ENCODE peak calls at places on chromosomes 5 and 9, in nine cellular contexts. Q is IMR-90, D is right atrium auricular region, H is prostate gland, J is nephron progenitor cell, N is neural crest cell, X is body of pancreas, U is sigmoid colon, A is GM13977. O is an unnamed sample.
A peak's percentile ranks its signal among the peaks of the same experiment; 100 is the strongest.

GRCh38 chr5:65020492-65020891 is 251.8 kb downstream of the CWC27 start:
- DNase-seq in Q (peak; percentile 60), D (no peak), H (no peak), J (no peak), N (no peak), X (no peak), U (no peak), A (no peak), O (no peak)

GRCh38 chr5:60274704-60275103 is 381.2 kb upstream of the PDE4D start:
- DNase-seq in Q (no peak), D (no peak), H (no peak), J (no peak), N (no peak), X (no peak), U (no peak), A (no peak), O (no peak)

GRCh38 chr9:96495341-96495740 is 45.4 kb downstream of the HABP4 start:
- DNase-seq in Q (peak; percentile 95), D (no peak), H (no peak), J (no peak), N (no peak), X (no peak), U (no peak), A (no peak), O (no peak)

GRCh38 chr5:61450880-61451279 is 118.8 kb downstream of the ZSWIM6 start:
- DNase-seq in Q (peak; percentile 51), D (no peak), H (peak; percentile 19), J (no peak), N (no peak), X (peak; percentile 49), U (no peak), A (no peak), O (no peak)

GRCh38 chr9:129434187-129434586 is 186.7 kb downstream of the C9orf50 start:
- DNase-seq in Q (no peak), D (no peak), H (no peak), J (no peak), N (no peak), X (no peak), U (no peak), A (no peak), O (no peak)

GRCh38 chr9:36928210-36928609 is 105.9 kb downstream of the PAX5 start:
- DNase-seq in Q (no peak), D (no peak), H (no peak), J (no peak), N (no peak), X (no peak), U (no peak), A (no peak), O (no peak)

GRCh38 chr9:96075757-96076156 is 200.3 kb downstream of the ERCC6L2 start:
- DNase-seq in Q (no peak), D (no peak), H (no peak), J (no peak), N (no peak), X (peak; percentile 26), U (no peak), A (no peak), O (no peak)

GRCh38 chr9:132651259-132651658 is 18.5 kb downstream of the DDX31 start:
- DNase-seq in Q (peak; percentile 98), D (no peak), H (peak; percentile 72), J (no peak), N (peak; percentile 11), X (peak; percentile 16), U (no peak), A (no peak), O (peak; percentile 40)

GRCh38 chr9:68704498-68704803 is 589 bp upstream of the PIP5K1B start:
- DNase-seq in Q (no peak), D (no peak), H (no peak), J (no peak), N (no peak), X (no peak), U (peak; percentile 67), A (no peak), O (no peak)

GRCh38 chr9:68706579-68707201 is 1.6 kb downstream of the PIP5K1B start:
- DNase-seq in Q (no peak), D (no peak), H (no peak), J (no peak), N (no peak), X (no peak), U (no peak), A (peak; percentile 62), O (no peak)

GRCh38 chr9:68703672-68704071 is 1.4 kb upstream of the PIP5K1B start:
- DNase-seq in Q (no peak), D (no peak), H (no peak), J (no peak), N (no peak), X (no peak), U (no peak), A (no peak), O (no peak)

GRCh38 chr9:68705636-68706578 is 867 bp downstream of the PIP5K1B start:
- DNase-seq in Q (no peak), D (no peak), H (no peak), J (no peak), N (peak; percentile 22), X (peak; percentile 22), U (peak; percentile 63), A (peak; percentile 60), O (peak; percentile 16)

DNA sequence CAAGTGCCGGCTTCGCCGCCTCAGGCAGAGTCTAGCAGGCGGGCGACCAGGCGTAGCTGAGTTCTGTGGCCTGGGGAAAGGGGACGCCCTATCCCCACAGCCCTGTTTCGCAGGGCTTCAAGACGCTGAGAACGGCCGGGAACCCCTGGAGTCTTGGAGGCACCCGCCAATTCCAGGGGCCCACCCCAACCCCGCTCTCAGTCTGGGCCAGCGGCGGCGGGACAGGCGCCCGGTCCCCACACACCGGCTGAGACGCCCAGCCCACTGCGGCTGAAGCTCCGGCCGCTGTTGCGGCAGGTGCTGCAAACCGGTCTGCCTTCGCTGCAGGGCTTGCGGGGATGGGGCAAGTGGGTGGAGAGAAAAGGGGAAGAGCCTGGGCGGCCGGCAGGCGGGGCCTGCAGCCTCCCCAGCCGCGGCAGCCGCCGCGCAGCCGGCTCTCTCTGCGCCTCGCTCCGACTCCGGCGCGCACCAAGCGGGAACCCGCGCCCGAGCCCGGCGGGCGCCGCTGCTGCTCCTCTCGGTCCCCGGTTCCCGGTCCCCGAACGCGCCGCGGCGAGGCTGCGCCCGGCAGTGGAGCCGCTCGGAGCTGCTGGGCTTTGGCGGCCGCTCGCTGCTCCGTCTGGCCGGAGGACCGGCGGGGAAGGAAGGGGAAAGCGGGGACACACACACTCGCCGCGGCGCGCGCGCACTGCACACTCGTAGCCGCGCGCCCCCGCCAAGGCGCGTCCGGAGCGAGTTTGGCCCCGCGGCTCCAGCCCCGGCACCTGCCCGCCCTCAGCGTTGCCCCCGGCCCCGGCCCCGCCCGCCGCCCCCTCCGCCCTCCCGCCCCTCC is at the start of gene PIP5K1B:
- DNase-seq in Q (peak; percentile 29), D (no peak), H (peak; percentile 65), J (peak; percentile 74), N (peak; percentile 58), X (peak; percentile 88), U (peak; percentile 83), A (peak; percentile 91), O (peak; percentile 60)
- TF ChIP-seq CTCF in Q (no peak), D (no peak), H (no peak), J (no peak), N (peak; percentile 32), X (no peak), U (no peak), A (peak; percentile 25), O (no peak)

DNA sequence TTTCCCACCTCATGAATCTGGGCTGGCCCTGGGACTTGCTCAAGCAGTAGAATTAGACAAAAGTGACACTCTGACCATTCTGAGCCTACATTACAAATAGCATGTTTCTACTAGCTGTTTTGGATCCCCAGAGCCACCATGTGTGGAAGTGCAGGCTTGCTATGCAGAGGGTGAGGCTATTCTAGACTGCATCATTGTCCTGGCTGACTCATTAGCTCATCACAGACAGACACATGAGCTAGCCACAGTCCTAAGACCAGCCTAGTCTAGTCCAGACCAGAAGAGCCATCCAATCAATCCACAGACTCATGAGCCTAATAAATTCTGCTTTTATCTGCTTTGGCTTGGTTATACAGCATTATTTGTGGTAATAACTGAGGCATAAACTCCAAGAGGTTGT is 351.9 kb downstream of the PRELID2 start:
- DNase-seq in Q (peak; percentile 66), D (no peak), H (no peak), J (no peak), N (no peak), X (no peak), U (no peak), A (no peak), O (no peak)
- TF ChIP-seq CTCF in Q (no peak), D (no peak), H (no peak), J (no peak), N (no peak), X (no peak), U (no peak), A (no peak), O (no peak)

GRCh38 chr5:14260637-14261036 is 117.5 kb downstream of the TRIO start:
- DNase-seq in Q (no peak), D (no peak), H (no peak), J (no peak), N (no peak), X (no peak), U (no peak), A (no peak), O (no peak)

GRCh38 chr5:14261237-14261636 is 118.1 kb downstream of the TRIO start:
- DNase-seq in Q (no peak), D (no peak), H (no peak), J (no peak), N (no peak), X (no peak), U (no peak), A (no peak), O (no peak)

GRCh38 chr5:14256756-14257393 is 113.7 kb downstream of the TRIO start:
- DNase-seq in Q (no peak), D (no peak), H (peak; percentile 40), J (no peak), N (no peak), X (no peak), U (no peak), A (no peak), O (no peak)

GRCh38 chr5:14257995-14258403 is 114.9 kb downstream of the TRIO start:
- DNase-seq in Q (no peak), D (no peak), H (no peak), J (no peak), N (no peak), X (no peak), U (no peak), A (no peak), O (no peak)

DNA sequence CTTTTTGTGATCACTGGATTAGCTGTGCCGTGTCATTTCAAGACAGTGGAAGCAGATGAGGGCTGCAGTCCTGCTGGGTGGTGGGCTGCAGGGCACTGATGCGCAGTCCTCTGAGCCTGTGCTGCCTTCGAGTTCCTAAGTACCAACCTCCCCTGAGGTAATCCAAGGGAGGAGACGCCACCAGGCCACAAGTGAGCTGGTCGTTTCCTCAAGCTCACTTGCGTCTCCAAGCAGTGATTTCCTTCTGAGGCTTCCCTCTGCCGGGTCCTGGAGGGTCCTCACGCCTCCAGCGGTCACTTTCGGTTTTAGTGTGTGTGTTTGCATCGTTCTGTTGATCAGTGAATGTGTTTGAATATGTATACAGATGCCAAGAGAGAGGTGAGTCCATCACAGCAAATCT is 115.7 kb downstream of the TRIO start:
- DNase-seq in Q (no peak), D (no peak), H (no peak), J (peak; percentile 31), N (no peak), X (no peak), U (no peak), A (no peak), O (peak; percentile 51)
- TF ChIP-seq CTCF in Q (peak; percentile 3), D (no peak), H (no peak), J (no peak), N (no peak), X (no peak), U (no peak), A (peak; percentile 10), O (no peak)

DNA sequence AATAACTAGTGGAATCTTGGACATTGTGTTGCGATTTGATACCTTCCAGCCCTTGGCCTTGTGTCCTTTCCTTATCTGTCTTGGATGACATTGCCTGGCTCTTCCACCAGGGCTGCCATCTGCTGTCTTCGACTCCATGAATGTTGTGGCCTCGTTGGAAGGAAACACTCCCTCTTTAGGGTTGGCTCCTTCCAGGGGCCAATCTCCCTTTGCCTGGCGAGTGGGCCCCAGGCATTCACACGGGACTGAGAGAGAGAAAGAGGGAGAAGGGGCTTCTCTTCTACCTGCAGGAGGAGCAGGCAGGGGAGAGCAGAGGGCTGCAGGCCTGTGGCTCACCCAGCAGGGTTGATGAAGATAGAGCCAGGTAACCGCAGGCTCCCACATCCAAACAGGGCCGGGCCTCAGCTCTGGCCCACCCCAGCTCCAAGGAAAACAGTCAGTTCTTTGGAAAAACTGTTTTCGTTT is 31.3 kb downstream of the FGF1 start:
- DNase-seq in Q (no peak), D (no peak), H (no peak), J (no peak), N (no peak), X (no peak), U (no peak), A (no peak), O (no peak)
- TF ChIP-seq CTCF in Q (peak; percentile 5), D (no peak), H (no peak), J (no peak), N (no peak), X (no peak), U (no peak), A (no peak), O (peak; percentile 29)

O was measured in endothelial cell.